ENCODE peak calls at places on chromosome 20, in eight cellular contexts. N, Z, V, K, E, U, D and L are unnamed samples. For H3K36me3 and H3K27me3, the result is how much of the 10 kb centered on the place peaks cover.

GRCh38 chr20:50130995-50131394 is 18.0 kb upstream of the UBE2V1 start:
- DNase-seq in N (no peak), U (peak), K (peak), D (no peak), V (peak), E (no peak), Z (no peak), L (peak)

GRCh38 chr20:21809961-21810523 is 104.6 kb downstream of the PAX1 start:
- DNase-seq in V (no peak), E (no peak), Z (no peak), U (no peak), N (no peak), D (no peak), K (no peak), L (peak)

GRCh38 chr20:23027721-23028120 is 7.4 kb upstream of the SSTR4 start:
- DNase-seq in Z (no peak), E (no peak), N (no peak), D (no peak), U (no peak), K (no peak), V (no peak), L (no peak)

GRCh38 chr20:36585410-36586125 is 12.2 kb downstream of the TGIF2 start:
- DNase-seq in D (peak), Z (no peak), K (no peak), E (peak), V (no peak), U (no peak), N (no peak), L (peak)

GRCh38 chr20:44280387-44280786 is 30.6 kb downstream of the FITM2 start:
- DNase-seq in D (no peak), E (no peak), N (no peak), V (no peak), K (no peak), Z (no peak), U (no peak), L (no peak)

GRCh38 chr20:49323622-49324238 is 45.9 kb upstream of the ZNFX1 start:
- DNase-seq in N (no peak), Z (no peak), U (no peak), E (peak), K (no peak), V (no peak), D (peak), L (no peak)

GRCh38 chr20:64279826-64280459 is 24.4 kb downstream of the PCMTD2 start:
- DNase-seq in E (no peak), N (no peak), V (no peak), U (no peak), D (peak), K (no peak), Z (no peak), L (no peak)

GRCh38 chr20:44113642-44113945 is 73.4 kb downstream of the JPH2 start:
- DNase-seq in Z (no peak), V (no peak), N (no peak), E (no peak), D (no peak), K (no peak), U (no peak), L (no peak)

GRCh38 chr20:22999756-23000155 is 35.4 kb upstream of the SSTR4 start:
- DNase-seq in N (no peak), D (peak), Z (no peak), V (no peak), K (no peak), E (peak), U (no peak), L (no peak)

GRCh38 chr20:8330785-8331699 is 199.0 kb downstream of the PLCB1 start:
- DNase-seq in U (no peak), N (no peak), Z (no peak), D (no peak), E (no peak), V (no peak), K (no peak), L (no peak)

GRCh38 chr20:35618372-35619131 is 2.9 kb downstream of the SPAG4 start:
- DNase-seq in V (peak), Z (no peak), K (no peak), E (peak), N (no peak), U (no peak), D (peak), L (peak)

GRCh38 chr20:53021934-53022333 is 49.8 kb downstream of the TSHZ2 start:
- DNase-seq in U (no peak), K (no peak), E (peak), Z (no peak), V (no peak), D (no peak), N (no peak), L (no peak)

GRCh38 chr20:36319356-36320260 is 13.5 kb downstream of the DLGAP4 start:
- DNase-seq in V (no peak), N (no peak), E (peak), Z (no peak), U (no peak), K (no peak), D (no peak), L (peak)

GRCh38 chr20:33811763-33812672 is 870 bp downstream of the CHMP4B start:
- DNase-seq in N (peak), Z (no peak), U (peak), E (peak), D (peak), K (peak), V (peak), L (peak)

GRCh38 chr20:45629496-45630100 is at the start of gene WFDC10A:
- DNase-seq in U (no peak), K (peak), D (peak), Z (no peak), V (peak), N (no peak), E (peak), L (peak)

GRCh38 chr20:10649080-10649816 is 24.6 kb downstream of the JAG1 start:
- DNase-seq in V (no peak), Z (no peak), D (no peak), K (no peak), N (no peak), E (no peak), U (no peak), L (peak)

DNA sequence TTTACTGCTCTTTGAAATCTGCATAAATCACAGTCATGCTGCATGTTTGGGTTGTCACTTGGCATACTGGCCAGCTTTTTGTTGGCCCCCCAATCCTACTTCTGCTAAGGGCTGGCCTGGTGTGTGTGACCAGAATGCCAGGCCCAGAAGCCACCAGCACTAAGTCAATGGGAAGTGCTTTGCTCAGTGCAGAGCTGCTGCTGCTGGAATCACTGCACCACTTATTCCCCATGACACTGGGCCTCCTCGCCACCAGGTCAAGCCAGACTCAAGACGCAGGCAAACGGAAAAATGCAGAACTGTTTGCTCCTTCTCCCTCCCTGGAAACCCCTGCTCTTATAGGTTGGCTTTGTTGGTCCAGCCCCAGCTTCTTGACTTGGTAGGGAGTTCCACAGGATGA is 121.9 kb downstream of the PHACTR3 start:
- DNase-seq in N (no peak), E (no peak), U (no peak), V (no peak), K (no peak), Z (no peak), D (no peak), L (no peak)
- H3K36me3 ChIP-seq in N (under half), E (under half), U (under half), V (under half), K (under half), Z (under half), D (under half), L (under half)

DNA sequence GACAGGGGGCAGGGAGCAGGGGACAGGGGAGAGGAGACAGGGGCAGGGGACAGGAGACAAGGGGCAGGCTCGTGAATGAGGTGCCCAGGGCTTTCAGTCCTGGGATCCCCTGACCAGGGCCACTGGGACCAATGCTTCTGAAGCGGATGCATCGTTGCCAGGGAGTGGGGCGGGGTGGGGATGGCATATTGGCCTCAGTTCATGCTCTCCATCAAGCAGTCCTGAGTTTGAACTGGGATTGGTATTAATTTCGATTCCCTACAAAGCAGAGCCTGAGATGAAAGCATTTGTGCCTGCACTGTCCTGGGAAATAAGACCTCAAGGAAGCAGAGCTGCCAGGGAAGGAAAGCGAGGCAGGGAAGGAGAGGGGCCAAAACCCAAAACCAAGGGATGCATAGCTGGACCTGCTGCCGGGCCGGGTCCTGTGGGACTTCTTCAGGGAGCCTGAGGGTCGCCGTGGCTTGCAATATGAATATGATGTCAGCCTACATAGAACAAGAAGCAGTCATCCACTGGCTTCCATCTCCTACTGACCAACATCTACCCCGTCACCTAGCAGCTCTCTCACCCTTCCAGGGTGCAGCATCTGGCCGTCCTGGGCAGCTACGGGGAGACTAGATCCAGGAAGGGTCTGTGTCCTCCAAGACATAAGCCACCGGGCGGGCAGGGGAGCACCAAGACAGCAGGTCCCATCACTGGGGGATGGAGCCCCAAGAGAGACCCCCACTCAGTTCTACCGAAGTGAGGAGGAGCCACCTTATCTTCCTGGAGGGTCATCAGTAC is 233.3 kb downstream of the SYNDIG1 start:
- DNase-seq in E (no peak), N (no peak), K (no peak), U (no peak), V (peak), Z (no peak), D (no peak), L (peak)
- H3K27me3 ChIP-seq in E (under half), N (under half), K (under half), U (under half), V (under half), Z (under half), D (half or more), L (under half)

GRCh38 chr20:5188736-5189135 is 61.9 kb downstream of the CDS2 start:
- DNase-seq in V (no peak), N (no peak), U (no peak), K (no peak), D (no peak), E (no peak), Z (no peak), L (no peak)
- H3K36me3 ChIP-seq in V (half or more), N (under half), U (half or more), K (under half), D (under half), E (under half), Z (under half), L (under half)

GRCh38 chr20:54170963-54171362 is 2.8 kb downstream of the CYP24A1 start:
- DNase-seq in Z (no peak), N (no peak), E (no peak), K (no peak), V (no peak), U (no peak), D (no peak), L (no peak)
- H3K27me3 ChIP-seq in Z (under half), N (half or more), E (under half), K (under half), V (half or more), U (half or more), D (under half), L (half or more)

GRCh38 chr20:32160341-32160740 is 47.2 kb downstream of the PLAGL2 start:
- DNase-seq in N (no peak), K (no peak), U (no peak), Z (no peak), V (peak), E (no peak), D (no peak), L (peak)

GRCh38 chr20:32159766-32160221 is 47.7 kb downstream of the PLAGL2 start:
- DNase-seq in V (peak), N (no peak), U (no peak), D (no peak), K (no peak), Z (no peak), E (no peak), L (peak)

GRCh38 chr20:32158351-32158750 is 48.8 kb downstream of the TM9SF4 start:
- DNase-seq in Z (no peak), U (no peak), D (no peak), K (no peak), N (no peak), E (no peak), V (peak), L (no peak)

GRCh38 chr20:32157611-32158010 is 48.1 kb downstream of the TM9SF4 start:
- DNase-seq in Z (no peak), U (no peak), E (no peak), V (peak), D (no peak), N (no peak), K (no peak), L (no peak)

GRCh38 chr20:32158943-32159660 is 48.4 kb downstream of the PLAGL2 start:
- DNase-seq in Z (no peak), D (no peak), V (peak), K (no peak), E (peak), U (no peak), N (no peak), L (peak)
- H3K36me3 ChIP-seq in Z (under half), D (under half), V (under half), K (under half), E (under half), U (half or more), N (under half), L (half or more)

DNA sequence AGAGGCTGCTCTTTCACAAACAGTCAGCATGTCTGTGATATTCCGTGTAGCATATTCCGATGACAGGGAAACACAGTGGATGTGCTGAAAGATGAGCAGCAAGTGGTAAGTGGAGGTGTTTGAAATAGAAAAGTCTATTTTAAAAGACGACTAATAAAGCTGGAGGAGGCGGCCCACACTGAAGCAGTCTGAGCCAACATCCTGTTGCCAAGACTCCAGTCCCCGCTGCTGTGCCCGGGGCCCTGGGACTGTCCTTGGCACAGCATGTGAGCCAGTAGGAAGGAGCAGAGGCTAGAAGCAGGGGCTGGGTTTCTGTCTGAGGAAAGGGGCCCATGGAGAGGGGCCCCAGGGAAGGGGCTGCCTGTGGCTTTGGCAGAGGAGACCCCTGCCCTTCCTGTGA is 351.5 kb upstream of the CHD6 start:
- DNase-seq in V (no peak), K (no peak), E (no peak), D (no peak), U (no peak), Z (no peak), N (peak), L (no peak)
- H3K27me3 ChIP-seq in V (under half), K (under half), E (under half), D (under half), U (under half), Z (under half), N (under half), L (under half)